ENCODE peak calls at places on chromosomes 5 and 9, in seven cellular contexts. X, R, W, U, Y, G and I are unnamed samples.

GRCh38 chr5:135131801-135132675 is 98.0 kb upstream of the PITX1 start:
- DNase-seq in R (no peak), W (peak; percentile 38), U (no peak), G (no peak), X (no peak), Y (no peak), I (no peak)

GRCh38 chr5:123163225-123163876 is 74.3 kb downstream of the PRDM6 start:
- DNase-seq in X (no peak), G (no peak), R (no peak), U (no peak), W (no peak), Y (no peak), I (no peak)

GRCh38 chr5:175823731-175824525 is 47.5 kb upstream of the CPLX2 start:
- DNase-seq in Y (no peak), G (no peak), W (no peak), X (peak; percentile 64), R (peak; percentile 20), U (peak; percentile 53), I (no peak)

GRCh38 chr9:89138463-89139390 is 39.9 kb downstream of the SHC3 start:
- DNase-seq in X (no peak), Y (no peak), R (no peak), G (no peak), W (no peak), U (no peak), I (no peak)

GRCh38 chr5:69248019-69248418 is 13.3 kb downstream of the CDK7 start:
- DNase-seq in X (no peak), U (no peak), W (no peak), R (no peak), G (no peak), Y (no peak), I (no peak)

GRCh38 chr9:124475158-124475867 is 25.1 kb downstream of the ADGRD2 start:
- DNase-seq in W (peak; percentile 47), Y (no peak), G (no peak), R (no peak), U (no peak), X (peak; percentile 57), I (no peak)

GRCh38 chr9:112331676-112331955 is 1.8 kb downstream of the PTBP3 start:
- DNase-seq in R (no peak), Y (no peak), W (no peak), G (no peak), U (no peak), X (no peak), I (no peak)

GRCh38 chr5:91787718-91788117 is 404.6 kb upstream of the ARRDC3 start:
- DNase-seq in X (no peak), R (no peak), W (no peak), U (no peak), Y (peak; percentile 59), G (no peak), I (no peak)

GRCh38 chr5:83547156-83547555 is 75.6 kb downstream of the VCAN start:
- DNase-seq in Y (no peak), G (no peak), W (no peak), U (no peak), R (no peak), X (no peak), I (no peak)

GRCh38 chr9:91179237-91180138 is 182.2 kb downstream of the AUH start:
- DNase-seq in Y (no peak), W (no peak), G (no peak), U (no peak), X (no peak), R (no peak), I (no peak)

GRCh38 chr5:6143523-6143922 is 234.8 kb downstream of the MED10 start:
- DNase-seq in W (no peak), G (no peak), X (peak; percentile 39), Y (no peak), U (no peak), R (no peak), I (no peak)

GRCh38 chr5:73786043-73786831 is 160.2 kb downstream of the ARHGEF28 start:
- DNase-seq in Y (no peak), R (no peak), X (no peak), W (no peak), U (no peak), G (no peak), I (no peak)

GRCh38 chr9:112487008-112487798 is 576 bp downstream of the KIAA1958 start:
- DNase-seq in Y (no peak), G (peak; percentile 16), X (peak; percentile 71), U (peak; percentile 20), W (peak; percentile 69), R (peak; percentile 52), I (peak; percentile 80)

GRCh38 chr9:69272212-69272611 is 52.8 kb upstream of the ENTREP1 start:
- DNase-seq in X (no peak), R (no peak), G (no peak), W (no peak), U (no peak), Y (no peak), I (no peak)

GRCh38 chr5:78360674-78361225 is 333 bp downstream of the SCAMP1 start:
- DNase-seq in W (no peak), G (peak; percentile 23), R (peak; percentile 45), Y (no peak), X (no peak), U (peak; percentile 17), I (peak; percentile 63)

GRCh38 chr9:6984941-6985578 is 227.3 kb downstream of the KDM4C start:
- DNase-seq in U (no peak), X (peak; percentile 84), G (no peak), W (no peak), R (no peak), Y (no peak), I (no peak)

GRCh38 chr9:72089461-72090130 is 29.2 kb upstream of the C9orf57 start:
- DNase-seq in X (no peak), R (no peak), U (no peak), G (no peak), Y (no peak), W (no peak), I (no peak)

GRCh38 chr5:113283558-113283957 is 151.2 kb downstream of the TSSK1B start:
- DNase-seq in X (no peak), Y (no peak), R (no peak), U (no peak), G (no peak), W (no peak), I (no peak)

GRCh38 chr5:14145356-14146334 is 2.5 kb downstream of the TRIO start:
- DNase-seq in G (no peak), W (no peak), Y (no peak), R (no peak), X (no peak), U (no peak), I (no peak)

GRCh38 chr5:157213527-157214243 is 33.0 kb downstream of the ITK start:
- DNase-seq in U (no peak), Y (no peak), G (no peak), W (no peak), X (no peak), R (no peak), I (no peak)

GRCh38 chr9:110303136-110303535 is 34.5 kb downstream of the TXNDC8 start:
- DNase-seq in G (no peak), U (no peak), W (peak; percentile 77), R (no peak), X (no peak), Y (peak; percentile 56), I (no peak)

GRCh38 chr5:167699434-167699833 is 592.0 kb upstream of the WWC1 start:
- DNase-seq in G (no peak), Y (peak; percentile 100), X (peak; percentile 91), U (no peak), W (no peak), R (no peak), I (no peak)

GRCh38 chr5:77239126-77239741 is 28.8 kb downstream of the PDE8B start:
- DNase-seq in U (no peak), W (peak; percentile 36), R (no peak), Y (no peak), G (no peak), X (peak; percentile 19), I (no peak)

GRCh38 chr9:20623021-20623747 is 885 bp upstream of the MLLT3 start:
- DNase-seq in R (peak; percentile 34), Y (no peak), G (peak; percentile 34), W (peak; percentile 57), X (peak; percentile 43), U (peak; percentile 10), I (peak; percentile 52)

GRCh38 chr9:136806067-136806466 is 1.7 kb upstream of the RABL6 start:
- DNase-seq in Y (no peak), X (no peak), R (no peak), U (no peak), G (no peak), W (no peak), I (no peak)

GRCh38 chr9:109098221-109098959 is 21.4 kb downstream of the TMEM245 start:
- DNase-seq in R (no peak), W (no peak), Y (peak; percentile 81), G (no peak), U (no peak), X (peak; percentile 42), I (no peak)

GRCh38 chr9:135605238-135605781 is 34.0 kb downstream of the GLT6D1 start:
- DNase-seq in G (no peak), U (peak; percentile 7), R (no peak), X (no peak), W (no peak), Y (no peak), I (peak; percentile 71)

GRCh38 chr5:35212006-35212982 is 18.0 kb downstream of the PRLR start:
- DNase-seq in Y (no peak), R (no peak), W (no peak), G (no peak), X (no peak), U (no peak), I (no peak)

GRCh38 chr5:141692919-141693848 is 11.2 kb upstream of the ARAP3 start:
- DNase-seq in U (no peak), X (peak; percentile 33), Y (no peak), W (peak; percentile 52), G (peak; percentile 35), R (no peak), I (no peak)

GRCh38 chr9:131034268-131034667 is 25.3 kb downstream of the LAMC3 start:
- DNase-seq in U (no peak), X (no peak), R (no peak), W (no peak), G (no peak), Y (no peak), I (no peak)

GRCh38 chr5:380701-381309 is 59.3 kb downstream of the AHRR start:
- DNase-seq in U (no peak), W (peak; percentile 76), R (no peak), G (no peak), Y (peak; percentile 42), X (no peak), I (peak; percentile 2)

GRCh38 chr5:109709225-109709624 is 19.5 kb downstream of the MAN2A1 start:
- DNase-seq in R (no peak), U (no peak), G (no peak), W (no peak), X (no peak), Y (no peak), I (no peak)

GRCh38 chr5:136191304-136192014 is 1.5 kb downstream of the SMIM32 start:
- DNase-seq in U (no peak), W (peak; percentile 22), G (no peak), X (peak; percentile 78), Y (no peak), R (no peak), I (no peak)

GRCh38 chr9:134591573-134591981 is 50.0 kb upstream of the COL5A1 start:
- DNase-seq in W (no peak), R (no peak), Y (peak; percentile 67), G (no peak), U (no peak), X (no peak), I (no peak)

GRCh38 chr5:85512896-85513295 is 1104.8 kb upstream of the COX7C start:
- DNase-seq in U (no peak), G (no peak), Y (no peak), W (no peak), R (no peak), X (no peak), I (no peak)

GRCh38 chr9:38227061-38227540 is 158.1 kb upstream of the SHB start:
- DNase-seq in R (peak; percentile 72), G (peak; percentile 30), W (peak; percentile 65), U (peak; percentile 96), X (peak; percentile 84), Y (peak; percentile 46), I (no peak)

GRCh38 chr5:179795863-179796833 is 2.4 kb downstream of the LTC4S start:
- DNase-seq in Y (no peak), X (peak; percentile 90), G (no peak), W (peak; percentile 93), R (peak; percentile 79), U (peak; percentile 39), I (peak; percentile 88)

GRCh38 chr5:28077291-28078240 is 1039.2 kb upstream of the CDH9 start:
- DNase-seq in X (no peak), W (no peak), Y (no peak), R (no peak), U (no peak), G (no peak), I (no peak)